ENCODE peak calls at places on chromosomes 6 and 20, in eight cellular contexts. C is ELR; O is activated CD8-positive, alpha-beta memory T cell treated with anti-CD3 and anti-CD28 coated beads, Interleukin-2, amount 10 ng/mL, durations not matched to agents 7 days and 5 days; Y is NCI-H446; M is stimulated activated CD4-positive, alpha-beta T cell treated with anti-CD3 and anti-CD28 coated beads, Interleukin-4, amount 100 ng/mL, for 48 hours; E is mucosa of descending colon; J is activated naive CD4-positive, alpha-beta T cell treated with anti-CD3 and anti-CD28 coated beads, Interleukin-2, amount 50 U/mL, for 72 hours; Q is NCI-H1694 treated with DMSO at 0.1 percent for 48 hours. X is an unnamed sample.

GRCh38 chr6:79466222-79466834 is 70.9 kb downstream of the LCA5 start:
- DNase-seq in C (peak), O (no peak), Y (peak), M (no peak), E (no peak), J (no peak), Q (peak), X (no peak)

GRCh38 chr6:75748743-75749538 is at the start of gene MYO6:
- DNase-seq in C (peak), O (peak), Y (no peak), M (peak), E (peak), J (peak), Q (peak), X (peak)

GRCh38 chr6:166751051-166751595 is 124.1 kb upstream of the RPS6KA2 start:
- DNase-seq in C (no peak), O (no peak), Y (no peak), M (no peak), E (no peak), J (no peak), Q (no peak), X (no peak)

GRCh38 chr6:19835605-19836004 is 1.6 kb upstream of the ID4 start:
- DNase-seq in C (no peak), O (no peak), Y (no peak), M (no peak), E (no peak), J (no peak), Q (no peak), X (no peak)

GRCh38 chr6:160063771-160064413 is 57.7 kb upstream of the SLC22A1 start:
- DNase-seq in C (no peak), O (no peak), Y (no peak), M (no peak), E (no peak), J (no peak), Q (no peak), X (no peak)

GRCh38 chr6:145214570-145214969 is 520.8 kb downstream of the EPM2A start:
- DNase-seq in C (peak), O (no peak), Y (peak), M (no peak), E (no peak), J (no peak), Q (no peak), X (no peak)

GRCh38 chr6:154292855-154293519 is 63.6 kb downstream of the IPCEF1 start:
- DNase-seq in C (peak), O (no peak), Y (no peak), M (no peak), E (no peak), J (no peak), Q (no peak), X (no peak)

GRCh38 chr6:6875818-6876470 is 231.8 kb upstream of the RREB1 start:
- DNase-seq in C (peak), O (no peak), Y (no peak), M (no peak), E (no peak), J (no peak), Q (no peak), X (no peak)

GRCh38 chr6:74073896-74074295 is 377.9 kb downstream of the CD109 start:
- DNase-seq in C (peak), O (no peak), Y (no peak), M (no peak), E (no peak), J (no peak), Q (no peak), X (no peak)

GRCh38 chr6:77089776-77090175 is 373.5 kb downstream of the HTR1B start:
- DNase-seq in C (peak), O (no peak), Y (no peak), M (no peak), E (no peak), J (no peak), Q (no peak), X (no peak)

GRCh38 chr20:34983995-34984735 is 28.5 kb downstream of the MYH7B start:
- DNase-seq in C (no peak), O (no peak), Y (no peak), M (no peak), E (peak), J (no peak), Q (no peak), X (no peak)

GRCh38 chr6:166623318-166623717 is 3.7 kb downstream of the RPS6KA2 start:
- DNase-seq in C (no peak), O (peak), Y (no peak), M (no peak), E (no peak), J (no peak), Q (no peak), X (no peak)

GRCh38 chr20:20733943-20734342 is 21.5 kb upstream of the RALGAPA2 start:
- DNase-seq in C (no peak), O (no peak), Y (no peak), M (no peak), E (no peak), J (no peak), Q (no peak), X (no peak)

GRCh38 chr6:32868257-32868788 is 14.3 kb downstream of the PSMB9 start:
- DNase-seq in C (peak), O (peak), Y (peak), M (peak), E (peak), J (peak), Q (peak), X (no peak)

GRCh38 chr6:109229536-109229935 is 134.2 kb downstream of the CEP57L1 start:
- DNase-seq in C (peak), O (no peak), Y (no peak), M (no peak), E (peak), J (no peak), Q (no peak), X (no peak)

GRCh38 chr6:64691069-64691468 is 1016.0 kb downstream of the EYS start:
- DNase-seq in C (no peak), O (no peak), Y (no peak), M (no peak), E (no peak), J (no peak), Q (no peak), X (no peak)

X was measured in type B pancreatic cell.